ENCODE peak calls at places on chromosome 12, in seven cellular contexts. X, E, S, T, Z, G and K are unnamed samples.

GRCh38 chr12:103680591-103681065 is 93.6 kb downstream of the STAB2 start:
- DNase-seq in X (no peak), E (peak; percentile 19), S (no peak), T (no peak), Z (no peak), G (no peak), K (no peak)

GRCh38 chr12:20458011-20458410 is 89.7 kb downstream of the PDE3A start:
- DNase-seq in X (no peak), E (no peak), S (no peak), T (no peak), Z (no peak), G (no peak), K (no peak)

GRCh38 chr12:130514149-130514551 is 176.5 kb downstream of the PIWIL1 start:
- DNase-seq in X (no peak), E (no peak), S (peak; percentile 52), T (no peak), Z (no peak), G (no peak), K (no peak)

GRCh38 chr12:2876431-2877046 is 435 bp downstream of the FOXM1 start:
- DNase-seq in X (peak; percentile 13), E (peak; percentile 21), S (no peak), T (peak; percentile 20), Z (no peak), G (no peak), K (peak; percentile 15)

GRCh38 chr12:107304588-107305532 is 211.5 kb upstream of the CRY1 start:
- DNase-seq in X (no peak), E (no peak), S (no peak), T (peak; percentile 28), Z (no peak), G (no peak), K (no peak)

GRCh38 chr12:50677858-50678257 is 86.0 kb upstream of the ATF1 start:
- DNase-seq in X (peak; percentile 21), E (peak; percentile 81), S (no peak), T (peak; percentile 93), Z (no peak), G (no peak), K (no peak)

GRCh38 chr12:28172434-28173030 is 17.7 kb upstream of the CCDC91 start:
- DNase-seq in X (peak; percentile 60), E (peak; percentile 77), S (peak; percentile 23), T (peak; percentile 90), Z (no peak), G (no peak), K (peak; percentile 6)

GRCh38 chr12:20436367-20436766 is 68.0 kb downstream of the PDE3A start:
- DNase-seq in X (no peak), E (peak; percentile 41), S (no peak), T (no peak), Z (no peak), G (no peak), K (no peak)

GRCh38 chr12:88516811-88517210 is 63.5 kb downstream of the KITLG start:
- DNase-seq in X (no peak), E (no peak), S (no peak), T (peak; percentile 77), Z (no peak), G (no peak), K (no peak)

GRCh38 chr12:56728139-56728861 is 3.2 kb upstream of the NACA start:
- DNase-seq in X (no peak), E (no peak), S (no peak), T (no peak), Z (no peak), G (no peak), K (no peak)

GRCh38 chr12:32548691-32549412 is 130.2 kb upstream of the DNM1L start:
- DNase-seq in X (peak; percentile 68), E (peak; percentile 81), S (no peak), T (no peak), Z (no peak), G (no peak), K (no peak)

GRCh38 chr12:25518512-25518911 is 34.6 kb downstream of the LMNTD1 start:
- DNase-seq in X (peak; percentile 48), E (peak; percentile 87), S (no peak), T (no peak), Z (no peak), G (no peak), K (no peak)

GRCh38 chr12:16385779-16386646 is 38.6 kb downstream of the MGST1 start:
- DNase-seq in X (peak; percentile 63), E (peak; percentile 77), S (peak; percentile 12), T (peak; percentile 50), Z (peak; percentile 49), G (no peak), K (peak; percentile 21)

GRCh38 chr12:52630609-52631200 is 12.3 kb upstream of the KRT73 start:
- DNase-seq in X (no peak), E (no peak), S (no peak), T (no peak), Z (no peak), G (no peak), K (no peak)

GRCh38 chr12:75889214-75889613 is 142.4 kb downstream of the PHLDA1 start:
- DNase-seq in X (no peak), E (no peak), S (peak; percentile 33), T (no peak), Z (no peak), G (no peak), K (no peak)

GRCh38 chr12:70985850-70986249 is 65.3 kb upstream of the PTPRR start:
- DNase-seq in X (no peak), E (peak; percentile 96), S (no peak), T (no peak), Z (no peak), G (no peak), K (no peak)

GRCh38 chr12:68587448-68587873 is 23.2 kb upstream of the RAP1B start:
- DNase-seq in X (no peak), E (no peak), S (no peak), T (no peak), Z (no peak), G (peak; percentile 9), K (no peak)

GRCh38 chr12:24015771-24016170 is 66.3 kb upstream of the SOX5 start:
- DNase-seq in X (no peak), E (no peak), S (no peak), T (no peak), Z (no peak), G (no peak), K (no peak)

GRCh38 chr12:7142057-7142644 is 12.0 kb downstream of the CLSTN3 start:
- DNase-seq in X (peak; percentile 45), E (peak; percentile 53), S (peak; percentile 78), T (peak; percentile 58), Z (peak; percentile 52), G (peak; percentile 46), K (peak; percentile 79)

GRCh38 chr12:58277231-58277630 is 335.9 kb downstream of the ATP23 start:
- DNase-seq in X (no peak), E (no peak), S (no peak), T (no peak), Z (no peak), G (no peak), K (no peak)

GRCh38 chr12:78101181-78101876 is 270.6 kb downstream of the NAV3 start:
- DNase-seq in X (no peak), E (no peak), S (no peak), T (peak; percentile 67), Z (no peak), G (no peak), K (no peak)

GRCh38 chr12:78095623-78096022 is 264.9 kb downstream of the NAV3 start:
- DNase-seq in X (no peak), E (no peak), S (no peak), T (peak; percentile 48), Z (no peak), G (no peak), K (no peak)

GRCh38 chr12:78099806-78100205 is 269.1 kb downstream of the NAV3 start:
- DNase-seq in X (no peak), E (no peak), S (no peak), T (no peak), Z (no peak), G (no peak), K (no peak)

GRCh38 chr12:78101946-78102635 is 271.4 kb downstream of the NAV3 start:
- DNase-seq in X (no peak), E (no peak), S (peak; percentile 22), T (peak; percentile 25), Z (no peak), G (no peak), K (no peak)

GRCh38 chr12:78096909-78097597 is 266.4 kb downstream of the NAV3 start:
- DNase-seq in X (no peak), E (peak; percentile 72), S (no peak), T (no peak), Z (no peak), G (no peak), K (no peak)
- TF ChIP-seq CTCF in X (no peak), E (no peak), S (no peak), T (no peak), Z (no peak), G (no peak), K (no peak)

GRCh38 chr12:72509893-72510292 is 237.7 kb downstream of the TRHDE start:
- DNase-seq in X (no peak), E (no peak), S (no peak), T (no peak), Z (no peak), G (no peak), K (no peak)
- TF ChIP-seq CTCF in X (no peak), E (no peak), S (no peak), T (no peak), Z (no peak), G (no peak), K (no peak)

DNA sequence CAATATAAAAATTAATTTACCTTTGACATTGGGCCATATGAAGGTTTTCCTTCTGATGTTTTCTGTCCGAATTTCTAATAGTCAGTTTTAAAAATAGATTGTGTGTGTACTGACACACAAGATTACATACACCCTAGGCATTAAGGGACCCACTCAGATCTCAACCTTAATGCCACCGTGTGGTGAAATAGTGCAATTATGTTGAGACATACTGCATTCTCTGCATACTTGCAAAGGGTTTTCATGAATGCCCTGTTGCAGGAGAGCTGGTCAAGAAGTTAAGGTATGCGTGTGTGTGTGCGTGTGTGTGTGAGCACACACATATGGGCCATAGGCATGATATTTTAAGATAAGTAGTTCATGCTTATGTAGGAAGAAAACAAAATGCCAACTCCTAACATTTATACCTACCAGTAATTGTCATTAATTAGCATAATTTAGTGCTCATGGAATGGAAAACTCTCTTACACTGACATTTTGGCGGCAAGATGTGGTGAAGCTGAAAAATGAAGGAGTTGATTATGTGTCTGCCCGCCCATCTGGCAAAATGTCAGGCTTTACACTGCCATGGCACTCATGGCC is 58.8 kb downstream of the PIK3C2G start:
- DNase-seq in X (peak; percentile 79), E (peak; percentile 69), S (peak; percentile 28), T (peak; percentile 79), Z (no peak), G (no peak), K (peak; percentile 50)
- TF ChIP-seq CTCF in X (peak; percentile 80), E (peak; percentile 58), S (no peak), T (peak; percentile 71), Z (peak; percentile 75), G (no peak), K (peak; percentile 62)

GRCh38 chr12:47991106-47991550 is 13.1 kb downstream of the COL2A1 start:
- DNase-seq in X (no peak), E (no peak), S (no peak), T (no peak), Z (no peak), G (no peak), K (no peak)

GRCh38 chr12:47989666-47990065 is 14.6 kb downstream of the COL2A1 start:
- DNase-seq in X (no peak), E (no peak), S (no peak), T (no peak), Z (no peak), G (no peak), K (no peak)

GRCh38 chr12:47991592-47991991 is 12.7 kb downstream of the COL2A1 start:
- DNase-seq in X (no peak), E (no peak), S (no peak), T (no peak), Z (no peak), G (no peak), K (no peak)

GRCh38 chr12:47989023-47989417 is 15.3 kb downstream of the COL2A1 start:
- DNase-seq in X (no peak), E (no peak), S (no peak), T (no peak), Z (no peak), G (no peak), K (no peak)

GRCh38 chr12:47990351-47991105 is 13.7 kb downstream of the COL2A1 start:
- DNase-seq in X (no peak), E (peak; percentile 12), S (no peak), T (no peak), Z (no peak), G (no peak), K (no peak)
- TF ChIP-seq CTCF in X (no peak), E (no peak), S (no peak), T (no peak), Z (no peak), G (no peak), K (no peak)